ENCODE peak calls at places on chromosomes 13 and 19, in six cellular contexts. B is heart left ventricle; G is T-helper 17 cell; J is activated gamma-delta T cell treated with anti-CD3 and anti-CD28 coated beads, Interleukin-2, amount 50 U/mL, for 16 hours; L is cardiac muscle cell; H is caudate nucleus. E is an unnamed sample.

GRCh38 chr19:48351341-48351752 is 12.4 kb downstream of the TMEM143 start:
- DNase-seq in H (no peak), J (peak), G (peak), B (peak), L (peak), E (peak)

GRCh38 chr13:110680852-110681251 is 25.1 kb downstream of the CARS2 start:
- DNase-seq in L (no peak), G (no peak), J (no peak), H (no peak), B (no peak), E (no peak)

GRCh38 chr19:1254081-1254527 is 5.7 kb downstream of the MIDN start:
- DNase-seq in G (no peak), J (no peak), H (no peak), L (no peak), B (peak), E (no peak)

GRCh38 chr13:71759506-71760225 is 107.3 kb downstream of the DACH1 start:
- DNase-seq in L (no peak), B (no peak), J (no peak), G (no peak), H (no peak), E (no peak)

GRCh38 chr19:45049073-45049736 is 10.4 kb downstream of the CLASRP start:
- DNase-seq in J (no peak), B (peak), H (no peak), G (no peak), L (no peak), E (no peak)

GRCh38 chr13:91745962-91746361 is 347.5 kb downstream of the GPC5 start:
- DNase-seq in H (no peak), G (no peak), J (no peak), B (no peak), L (no peak), E (no peak)

GRCh38 chr13:52128714-52129700 is at the start of gene NEK5:
- DNase-seq in L (peak), G (peak), J (peak), B (peak), H (no peak), E (peak)

GRCh38 chr13:97506511-97506910 is 72.5 kb downstream of the RAP2A start:
- DNase-seq in L (peak), J (no peak), B (no peak), G (no peak), H (no peak), E (peak)

GRCh38 chr13:73717632-73718031 is 416.6 kb downstream of the KLF12 start:
- DNase-seq in J (no peak), B (no peak), L (peak), G (no peak), H (no peak), E (peak)

GRCh38 chr19:38617764-38618589 is at the start of gene MAP4K1:
- DNase-seq in L (no peak), J (peak), H (peak), G (peak), B (peak), E (no peak)

GRCh38 chr19:11023016-11023415 is 62.2 kb downstream of the SMARCA4 start:
- DNase-seq in H (no peak), B (no peak), L (no peak), G (no peak), J (no peak), E (no peak)

GRCh38 chr19:56132316-56132822 is 8.7 kb upstream of the ZNF444 start:
- DNase-seq in B (no peak), J (no peak), H (no peak), L (peak), G (no peak), E (no peak)

GRCh38 chr19:30071871-30072270 is 129.8 kb downstream of the URI1 start:
- DNase-seq in L (no peak), J (no peak), G (no peak), B (no peak), H (no peak), E (no peak)

GRCh38 chr19:42816901-42817300 is 51.4 kb upstream of the PSG8 start:
- DNase-seq in H (no peak), J (no peak), G (no peak), L (no peak), B (no peak), E (no peak)

GRCh38 chr13:113001251-113002140 is 32.5 kb downstream of the MCF2L start:
- DNase-seq in H (no peak), B (peak), G (no peak), L (peak), J (no peak), E (peak)

GRCh38 chr19:44807652-44808462 is 1.0 kb upstream of the BCAM start:
- DNase-seq in L (peak), H (no peak), B (no peak), G (no peak), J (no peak), E (peak)

GRCh38 chr19:34430738-34431625 is 2.8 kb downstream of the UBA2 start:
- DNase-seq in L (peak), B (no peak), J (peak), G (no peak), H (no peak), E (peak)

GRCh38 chr19:5560156-5560555 is 7.6 kb downstream of the TINCR start:
- DNase-seq in H (no peak), G (no peak), J (no peak), B (no peak), L (no peak), E (no peak)

GRCh38 chr13:26529441-26529840 is 28.0 kb upstream of the WASF3 start:
- DNase-seq in B (no peak), L (peak), H (no peak), J (no peak), G (no peak), E (peak)

GRCh38 chr19:5292843-5293606 is 47.6 kb downstream of the PTPRS start:
- DNase-seq in H (peak), G (no peak), L (peak), J (peak), B (peak), E (peak)

GRCh38 chr19:18763674-18764590 is 27.2 kb downstream of the COMP start:
- DNase-seq in H (no peak), L (peak), G (no peak), B (no peak), J (no peak), E (peak)

GRCh38 chr13:110869805-110870706 is 44.8 kb downstream of the ANKRD10 start:
- DNase-seq in J (no peak), G (no peak), B (peak), H (no peak), L (peak), E (peak)

GRCh38 chr19:46762245-46762890 is 16.1 kb upstream of the STRN4 start:
- DNase-seq in J (no peak), G (no peak), L (no peak), B (no peak), H (no peak), E (no peak)

GRCh38 chr13:113974304-113975281 is 717 bp upstream of the C13orf46 start:
- DNase-seq in J (no peak), H (no peak), B (peak), L (no peak), G (no peak), E (no peak)

GRCh38 chr19:10863107-10863700 is 8.1 kb upstream of the CARM1 start:
- DNase-seq in H (no peak), J (no peak), L (peak), G (no peak), B (no peak), E (peak)

GRCh38 chr13:112752711-112753541 is 63.1 kb downstream of the ATP11A start:
- DNase-seq in L (no peak), J (no peak), B (no peak), H (no peak), G (no peak), E (no peak)

GRCh38 chr19:57560049-57560491 is 407 bp upstream of the ZNF550 start:
- DNase-seq in J (no peak), G (no peak), H (no peak), B (peak), L (peak), E (peak)

GRCh38 chr13:61954092-61954491 is 538.4 kb upstream of the PCDH20 start:
- DNase-seq in B (no peak), H (no peak), J (no peak), G (no peak), L (peak), E (no peak)